ENCODE peak calls at places on chromosome 19, in four cellular contexts. One of them, this sample, is unnamed.

GRCh38 chr19:4518345-4519171 is at the start of gene PLIN4:
- DNase-seq in K562: no peak
- DNase-seq in SK-N-SH: no peak
- DNase-seq in HepG2: peak
- DNase-seq in this sample: no peak

GRCh38 chr19:31348416-31349159 is 648 bp downstream of the TSHZ3 start:
- DNase-seq in HepG2: no peak
- DNase-seq in K562: no peak
- DNase-seq in SK-N-SH: peak
- DNase-seq in this sample: no peak

GRCh38 chr19:55232284-55232597 is 3.7 kb upstream of the TMEM86B start:
- DNase-seq in SK-N-SH: no peak
- DNase-seq in HepG2: no peak
- DNase-seq in K562: no peak
- DNase-seq in this sample: no peak

GRCh38 chr19:1961545-1961878 is 20.5 kb downstream of the CSNK1G2 start:
- DNase-seq in K562: no peak
- DNase-seq in HepG2: no peak
- DNase-seq in SK-N-SH: no peak
- DNase-seq in this sample: no peak

GRCh38 chr19:51026554-51026831 is at the start of gene KLK11:
- DNase-seq in K562: no peak
- DNase-seq in HepG2: no peak
- DNase-seq in SK-N-SH: no peak
- DNase-seq in this sample: no peak

GRCh38 chr19:1169921-1170885 is 3.9 kb downstream of the SBNO2 start:
- DNase-seq in K562: peak
- DNase-seq in SK-N-SH: peak
- DNase-seq in HepG2: no peak
- DNase-seq in this sample: no peak

GRCh38 chr19:51552996-51553725 is 17.9 kb upstream of the ZNF175 start:
- DNase-seq in HepG2: peak
- DNase-seq in K562: peak
- DNase-seq in SK-N-SH: peak
- DNase-seq in this sample: no peak

GRCh38 chr19:43527860-43528622 is 1.0 kb upstream of the ETHE1 start:
- DNase-seq in HepG2: no peak
- DNase-seq in SK-N-SH: no peak
- DNase-seq in K562: no peak
- DNase-seq in this sample: no peak

DNA sequence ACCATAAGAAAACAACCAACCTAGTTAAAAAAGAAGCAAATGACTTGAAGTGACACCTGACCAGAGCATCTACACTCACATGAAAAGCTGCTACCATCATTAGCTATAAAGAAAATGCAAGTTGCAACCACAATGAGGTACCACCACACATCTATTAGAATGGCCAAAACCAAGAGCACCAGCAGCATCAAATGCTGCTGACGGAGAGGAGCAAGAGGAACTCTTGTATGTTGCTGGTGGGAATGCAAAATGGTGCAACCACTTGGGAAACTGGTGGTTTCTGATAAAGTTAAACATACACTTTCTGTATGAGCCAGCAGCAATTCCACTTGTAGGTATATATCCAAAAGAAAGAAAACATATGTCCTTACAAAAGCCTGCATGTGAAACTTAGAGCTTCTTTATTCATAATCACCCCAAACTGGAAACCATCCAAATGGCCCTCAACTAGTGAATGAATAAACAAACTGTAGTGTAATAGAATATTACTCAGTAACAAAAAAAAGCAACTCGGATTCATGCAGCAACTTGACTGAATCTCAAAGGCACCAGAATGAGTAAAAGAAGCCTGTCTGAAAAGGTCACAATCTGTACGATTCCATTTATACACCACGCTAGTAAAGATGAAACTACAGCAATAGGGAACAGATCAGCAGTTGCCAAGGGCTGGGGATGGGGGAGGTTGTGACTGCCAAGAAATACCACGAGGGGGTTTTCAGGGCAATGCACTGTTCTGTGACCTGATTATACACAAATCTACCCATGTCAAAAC is 60.9 kb upstream of the RANBP3 start:
- DNase-seq in K562: no peak
- DNase-seq in HepG2: no peak
- DNase-seq in SK-N-SH: no peak
- DNase-seq in this sample: peak
- TF ChIP-seq MXI1 in K562: no peak
- TF ChIP-seq MXI1 in HepG2: no peak
- TF ChIP-seq MXI1 in SK-N-SH: no peak
- TF ChIP-seq MXI1 in this sample: no peak

GRCh38 chr19:15831626-15832025 is 16.2 kb upstream of the OR10H1 start:
- DNase-seq in SK-N-SH: no peak
- DNase-seq in HepG2: no peak
- DNase-seq in K562: no peak
- DNase-seq in this sample: no peak

GRCh38 chr19:15841875-15842569 is 26.6 kb upstream of the OR10H1 start:
- DNase-seq in SK-N-SH: no peak
- DNase-seq in HepG2: no peak
- DNase-seq in K562: peak
- DNase-seq in this sample: no peak

GRCh38 chr19:15836345-15836594 is 20.8 kb upstream of the OR10H1 start:
- DNase-seq in HepG2: no peak
- DNase-seq in K562: no peak
- DNase-seq in SK-N-SH: no peak
- DNase-seq in this sample: no peak

GRCh38 chr19:15840833-15841232 is 25.4 kb upstream of the OR10H1 start:
- DNase-seq in HepG2: no peak
- DNase-seq in SK-N-SH: no peak
- DNase-seq in K562: no peak
- DNase-seq in this sample: no peak

GRCh38 chr19:15836595-15837398 is 21.3 kb upstream of the OR10H1 start:
- DNase-seq in K562: peak
- DNase-seq in HepG2: peak
- DNase-seq in SK-N-SH: peak
- DNase-seq in this sample: peak
- TF ChIP-seq EP300 in K562: no peak
- TF ChIP-seq EP300 in HepG2: peak
- TF ChIP-seq EP300 in SK-N-SH: no peak
- TF ChIP-seq EP300 in this sample: no peak

GRCh38 chr19:53101518-53101917 is 1.7 kb downstream of the ZNF160 start:
- DNase-seq in K562: peak
- DNase-seq in HepG2: no peak
- DNase-seq in SK-N-SH: peak
- DNase-seq in this sample: no peak

GRCh38 chr19:53103141-53103902 is at the start of gene ZNF160:
- DNase-seq in K562: peak
- DNase-seq in SK-N-SH: peak
- DNase-seq in HepG2: peak
- DNase-seq in this sample: peak

GRCh38 chr19:53102186-53102585 is 1.0 kb downstream of the ZNF160 start:
- DNase-seq in K562: peak
- DNase-seq in SK-N-SH: peak
- DNase-seq in HepG2: no peak
- DNase-seq in this sample: no peak

GRCh38 chr19:53103903-53104203 is 631 bp upstream of the ZNF160 start:
- DNase-seq in K562: no peak
- DNase-seq in HepG2: no peak
- DNase-seq in SK-N-SH: no peak
- DNase-seq in this sample: no peak

GRCh38 chr19:53102701-53103140 is 501 bp downstream of the ZNF160 start:
- DNase-seq in HepG2: no peak
- DNase-seq in K562: peak
- DNase-seq in SK-N-SH: peak
- DNase-seq in this sample: no peak
- TF ChIP-seq MXI1 in HepG2: no peak
- TF ChIP-seq MXI1 in K562: no peak
- TF ChIP-seq MXI1 in SK-N-SH: peak
- TF ChIP-seq MXI1 in this sample: no peak

DNA sequence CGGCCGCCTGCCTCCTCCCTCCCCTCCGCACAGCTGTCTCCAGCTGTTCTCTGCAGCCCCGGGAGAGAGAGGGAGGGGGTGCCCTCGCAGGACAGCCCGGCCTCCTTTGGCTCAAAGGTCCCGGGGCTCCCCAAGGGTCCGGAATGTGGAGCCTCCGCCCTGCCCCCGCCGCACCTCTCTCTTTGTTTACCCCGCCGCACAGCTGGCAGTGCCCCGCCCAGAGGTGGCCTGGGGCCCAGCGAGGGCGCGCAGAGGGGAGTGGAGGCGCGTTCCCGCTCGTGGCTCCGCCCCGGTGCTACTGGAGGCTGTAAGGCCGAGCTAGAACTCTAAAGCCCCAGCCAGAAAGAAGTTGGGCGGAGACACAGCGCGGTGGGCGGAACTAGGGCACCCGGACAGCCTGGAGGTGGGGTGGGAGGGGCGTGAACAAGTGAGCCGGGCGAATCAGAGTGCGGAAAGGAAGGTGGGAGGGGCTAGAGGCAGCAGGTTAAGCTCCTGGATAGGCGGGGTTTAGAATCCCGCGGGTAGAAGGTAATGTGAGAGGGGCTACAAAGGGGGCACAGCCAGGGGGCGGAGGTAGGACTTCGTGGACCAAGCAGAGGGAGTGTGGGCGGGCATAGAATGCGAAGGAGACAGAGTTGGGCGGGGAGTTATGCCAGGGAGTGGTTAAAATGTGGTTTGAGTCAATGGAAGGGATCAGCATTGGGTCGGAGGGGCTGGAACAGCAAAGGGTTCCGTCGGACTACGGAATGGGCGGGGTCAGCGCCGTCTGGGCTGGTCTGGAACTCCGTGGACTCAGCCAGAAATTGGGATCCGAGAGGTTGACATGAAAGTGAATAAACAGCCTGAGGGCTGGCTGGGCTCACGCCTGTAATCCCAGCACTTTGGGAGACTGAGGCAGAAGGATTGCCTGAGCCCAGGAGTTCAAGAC is 2.8 kb downstream of the LTBP4 start:
- DNase-seq in SK-N-SH: peak
- DNase-seq in K562: peak
- DNase-seq in HepG2: peak
- DNase-seq in this sample: peak
- TF ChIP-seq EP300 in SK-N-SH: no peak
- TF ChIP-seq EP300 in K562: no peak
- TF ChIP-seq EP300 in HepG2: peak
- TF ChIP-seq EP300 in this sample: no peak

GRCh38 chr19:15696654-15697194 is 23.8 kb downstream of the CYP4F12 start:
- DNase-seq in SK-N-SH: no peak
- DNase-seq in K562: peak
- DNase-seq in HepG2: no peak
- DNase-seq in this sample: no peak
- TF ChIP-seq MXI1 in SK-N-SH: no peak
- TF ChIP-seq MXI1 in K562: no peak
- TF ChIP-seq MXI1 in HepG2: no peak
- TF ChIP-seq MXI1 in this sample: no peak

GRCh38 chr19:17020823-17021222 is 5.8 kb downstream of the CPAMD8 start:
- DNase-seq in K562: peak
- DNase-seq in SK-N-SH: no peak
- DNase-seq in HepG2: no peak
- DNase-seq in this sample: no peak

GRCh38 chr19:17021328-17021727 is 5.3 kb downstream of the CPAMD8 start:
- DNase-seq in HepG2: no peak
- DNase-seq in SK-N-SH: no peak
- DNase-seq in K562: no peak
- DNase-seq in this sample: no peak

GRCh38 chr19:17020380-17020779 is 6.2 kb downstream of the CPAMD8 start:
- DNase-seq in HepG2: no peak
- DNase-seq in K562: no peak
- DNase-seq in SK-N-SH: no peak
- DNase-seq in this sample: no peak

GRCh38 chr19:17023805-17024204 is 2.8 kb downstream of the CPAMD8 start:
- DNase-seq in HepG2: no peak
- DNase-seq in K562: no peak
- DNase-seq in SK-N-SH: no peak
- DNase-seq in this sample: no peak

DNA sequence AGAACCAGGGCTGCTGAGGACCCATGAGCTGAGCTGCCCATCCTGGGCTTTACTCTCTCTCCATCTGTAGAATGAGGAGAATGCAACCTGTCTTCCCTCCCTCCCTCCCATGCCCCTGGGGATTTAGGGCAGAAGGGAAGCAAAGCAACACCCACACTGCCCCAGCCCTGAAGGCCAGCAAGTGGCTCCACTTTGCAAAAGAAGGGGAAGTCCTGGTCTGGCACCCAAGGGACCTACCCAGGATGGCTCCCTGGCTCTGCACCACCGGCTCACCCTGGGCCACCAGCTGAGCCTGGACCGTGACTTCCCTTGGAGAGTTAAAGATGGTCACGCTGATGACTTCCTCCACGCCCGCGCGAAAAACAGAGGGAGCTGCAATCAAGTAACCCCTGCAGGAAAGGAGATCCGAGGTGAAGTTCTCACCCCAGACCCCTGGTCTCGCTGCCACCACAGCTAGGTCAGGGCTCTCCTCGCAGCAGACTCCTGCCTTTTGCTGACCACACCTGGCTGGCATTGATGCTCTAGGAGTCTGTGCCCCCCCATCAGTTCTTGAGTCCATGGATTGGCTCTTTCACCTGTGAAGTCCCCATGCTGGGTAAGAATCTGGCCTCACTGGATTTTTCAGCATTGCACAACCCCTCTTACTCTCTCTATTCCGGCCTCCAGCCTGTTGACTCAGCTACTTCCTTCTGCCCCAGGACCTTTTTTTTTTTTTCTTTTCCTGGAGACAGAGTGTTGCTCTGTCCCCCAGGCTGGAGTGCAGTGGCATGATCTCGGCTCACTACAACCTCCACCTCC is 4.6 kb downstream of the CPAMD8 start:
- DNase-seq in SK-N-SH: no peak
- DNase-seq in HepG2: peak
- DNase-seq in K562: no peak
- DNase-seq in this sample: no peak
- TF ChIP-seq EP300 in SK-N-SH: no peak
- TF ChIP-seq EP300 in HepG2: no peak
- TF ChIP-seq EP300 in K562: no peak
- TF ChIP-seq EP300 in this sample: no peak

DNA sequence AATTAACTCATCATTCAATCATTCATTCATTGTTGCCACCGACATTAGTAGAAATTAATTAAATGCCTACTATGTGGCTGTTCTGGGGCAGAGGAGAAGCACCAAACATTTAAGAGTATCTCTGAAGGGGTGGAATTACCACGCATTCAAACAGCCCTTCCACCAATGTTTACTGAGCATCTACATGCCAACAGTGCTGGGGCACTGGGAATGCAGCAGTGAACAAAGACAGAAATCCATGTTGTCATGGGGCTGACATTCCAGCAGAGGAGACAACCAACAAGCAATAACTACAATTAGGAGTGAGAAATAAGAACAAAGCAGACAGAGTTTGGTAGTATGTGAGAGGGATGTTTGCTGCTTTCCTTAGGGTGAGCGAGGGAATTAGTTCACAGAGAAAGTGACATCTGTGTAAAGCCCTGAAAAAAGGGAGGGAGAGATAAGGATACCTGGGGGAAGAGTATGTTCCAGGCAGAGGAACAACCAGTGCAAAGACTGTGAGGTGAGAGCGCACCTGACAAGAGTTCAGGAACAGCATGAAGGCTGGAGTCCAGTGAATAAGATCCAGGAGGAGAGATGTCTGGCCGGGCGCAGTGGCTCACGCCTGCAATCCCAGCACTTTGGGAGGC is 1.3 kb upstream of the PAK4 start:
- DNase-seq in HepG2: peak
- DNase-seq in K562: no peak
- DNase-seq in SK-N-SH: no peak
- DNase-seq in this sample: no peak
- TF ChIP-seq MXI1 in HepG2: no peak
- TF ChIP-seq MXI1 in K562: no peak
- TF ChIP-seq MXI1 in SK-N-SH: no peak
- TF ChIP-seq MXI1 in this sample: no peak

GRCh38 chr19:42254850-42255765 is at the start of gene ERF:
- DNase-seq in K562: peak
- DNase-seq in HepG2: peak
- DNase-seq in SK-N-SH: peak
- DNase-seq in this sample: peak
- TF ChIP-seq EP300 in K562: no peak
- TF ChIP-seq EP300 in HepG2: no peak
- TF ChIP-seq EP300 in SK-N-SH: no peak
- TF ChIP-seq EP300 in this sample: no peak